ENCODE peak calls at places on chromosome 22, in four cellular contexts. F is H1, S is SK-N-SH, H is K562. Z is an unnamed sample.

GRCh38 chr22:36317658-36318271 is 64.8 kb downstream of the APOL1 start:
- DNase-seq in F (no peak), S (no peak), H (no peak), Z (no peak)

GRCh38 chr22:41302016-41302767 is 867 bp downstream of the ZC3H7B start:
- DNase-seq in F (no peak), S (peak), H (peak), Z (no peak)

GRCh38 chr22:47199261-47199948 is 437.0 kb downstream of the TBC1D22A start:
- DNase-seq in F (no peak), S (no peak), H (no peak), Z (no peak)

GRCh38 chr22:50250555-50251471 is at the start of gene HDAC10:
- DNase-seq in F (no peak), S (peak), H (peak), Z (peak)

GRCh38 chr22:35452351-35452781 is 52.4 kb downstream of the MCM5 start:
- DNase-seq in F (no peak), S (no peak), H (no peak), Z (no peak)

GRCh38 chr22:43750751-43751150 is 61.4 kb downstream of the EFCAB6 start:
- DNase-seq in F (no peak), S (no peak), H (no peak), Z (peak)

GRCh38 chr22:33519140-33519973 is 400.9 kb downstream of the LARGE1 start:
- DNase-seq in F (no peak), S (peak), H (peak), Z (peak)

GRCh38 chr22:42711895-42712837 is 8.5 kb downstream of the A4GALT start:
- DNase-seq in F (no peak), S (no peak), H (no peak), Z (no peak)

GRCh38 chr22:43884600-43885318 is 7.1 kb downstream of the PNPLA5 start:
- DNase-seq in F (no peak), S (peak), H (peak), Z (peak)

GRCh38 chr22:17945851-17946690 is 78.3 kb downstream of the MICAL3 start:
- DNase-seq in F (no peak), S (no peak), H (no peak), Z (no peak)

GRCh38 chr22:41482319-41482935 is 13.5 kb downstream of the ACO2 start:
- DNase-seq in F (no peak), S (no peak), H (no peak), Z (no peak)

GRCh38 chr22:21632237-21632895 is at the start of gene CCDC116:
- DNase-seq in F (no peak), S (peak), H (peak), Z (no peak)

GRCh38 chr22:47157093-47157420 is 394.6 kb downstream of the TBC1D22A start:
- DNase-seq in F (no peak), S (no peak), H (no peak), Z (no peak)

GRCh38 chr22:31681625-31682345 is 19.8 kb upstream of the PISD start:
- DNase-seq in F (no peak), S (no peak), H (no peak), Z (no peak)

GRCh38 chr22:43706151-43706550 is 106.0 kb downstream of the EFCAB6 start:
- DNase-seq in F (no peak), S (no peak), H (no peak), Z (no peak)

GRCh38 chr22:35328472-35328885 is 28.8 kb downstream of the TOM1 start:
- DNase-seq in F (no peak), S (no peak), H (no peak), Z (no peak)

GRCh38 chr22:29202231-29203192 is 3.2 kb upstream of the EMID1 start:
- DNase-seq in F (no peak), S (peak), H (peak), Z (peak)

GRCh38 chr22:17634696-17635095 is 3.9 kb upstream of the BCL2L13 start:
- DNase-seq in F (no peak), S (no peak), H (no peak), Z (no peak)

GRCh38 chr22:22937894-22938480 is 50.4 kb downstream of the IGLL5 start:
- DNase-seq in F (no peak), S (no peak), H (peak), Z (no peak)

GRCh38 chr22:22068657-22069056 is 86.1 kb upstream of the TOP3B start:
- DNase-seq in F (no peak), S (no peak), H (no peak), Z (no peak)

GRCh38 chr22:44660051-44660830 is 41.8 kb upstream of the PRR5 start:
- DNase-seq in F (no peak), S (peak), H (no peak), Z (no peak)

DNA sequence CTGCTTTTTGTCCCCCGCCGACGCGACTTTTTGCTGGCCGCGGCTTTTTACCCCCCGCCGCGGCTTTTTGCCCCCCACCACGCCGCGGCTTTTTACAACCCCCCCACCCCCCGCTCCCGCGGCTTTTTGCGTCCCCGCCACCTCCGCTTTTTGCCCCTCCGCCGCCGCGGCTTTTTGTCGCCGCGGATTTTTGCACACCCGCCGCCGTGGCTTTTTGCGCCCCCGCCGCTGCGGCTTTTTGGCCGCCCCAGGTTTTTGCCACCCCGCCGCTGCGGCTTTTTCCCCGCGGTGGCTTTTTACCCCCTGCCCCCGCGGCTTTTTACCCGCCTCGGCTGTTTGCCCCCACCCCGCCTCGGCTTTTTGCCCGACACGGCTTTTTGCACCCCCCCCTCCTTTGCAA is 205.5 kb downstream of the CCT8L2 start:
- DNase-seq in F (no peak), S (no peak), H (peak), Z (no peak)
- TF ChIP-seq NRF1 in F (no peak), S (no peak), H (no peak), Z (no peak)

GRCh38 chr22:25054943-25055511 is 102.5 kb downstream of the KIAA1671 start:
- DNase-seq in F (no peak), S (no peak), H (no peak), Z (no peak)

GRCh38 chr22:25060522-25061071 is 108.1 kb downstream of the KIAA1671 start:
- DNase-seq in F (no peak), S (no peak), H (peak), Z (no peak)

GRCh38 chr22:25061134-25061533 is 108.6 kb downstream of the KIAA1671 start:
- DNase-seq in F (no peak), S (no peak), H (no peak), Z (no peak)

GRCh38 chr22:25059438-25059837 is 106.9 kb downstream of the KIAA1671 start:
- DNase-seq in F (no peak), S (no peak), H (no peak), Z (no peak)

DNA sequence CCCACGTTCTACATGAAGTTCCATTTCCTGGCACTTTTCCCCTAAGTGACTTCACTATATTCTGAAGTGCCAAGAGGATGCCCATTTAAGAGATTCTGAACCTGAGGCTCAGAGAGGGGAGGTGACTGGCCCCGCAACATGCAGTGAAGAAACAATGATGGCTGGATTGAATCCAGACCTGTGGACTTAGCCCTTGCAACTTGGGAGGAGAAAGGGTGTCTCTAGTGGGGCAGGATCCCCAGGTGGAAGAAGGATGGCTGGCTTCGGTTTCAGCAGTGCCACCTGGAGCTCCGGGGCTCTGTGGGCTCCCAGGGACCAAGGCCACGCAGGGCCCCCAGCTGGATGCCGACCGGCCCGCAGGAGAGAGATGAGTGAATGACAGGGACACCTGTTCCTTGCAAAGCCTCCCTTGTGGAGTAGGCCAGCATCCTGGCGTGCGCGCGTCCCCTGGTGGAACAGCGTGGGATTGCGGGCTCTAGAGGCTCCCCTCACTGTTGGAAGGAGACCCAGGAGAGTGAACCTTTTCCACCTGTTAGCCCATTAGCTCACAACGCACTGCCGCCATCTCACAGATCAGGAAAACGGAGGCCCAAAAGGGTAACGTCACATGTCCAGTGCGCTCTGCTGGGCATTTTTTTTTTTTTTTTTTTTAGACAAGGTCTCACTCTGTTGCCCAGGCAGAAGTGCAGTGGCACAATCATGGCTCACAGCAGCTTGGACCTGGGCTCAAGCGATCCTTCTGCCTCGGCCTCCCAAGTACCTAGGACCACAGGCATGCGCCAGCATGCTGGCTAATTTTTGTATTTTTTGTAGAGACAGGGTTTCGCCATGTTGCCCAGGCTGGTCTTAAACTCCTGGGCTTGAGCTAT is 104.7 kb downstream of the KIAA1671 start:
- DNase-seq in F (peak), S (peak), H (peak), Z (no peak)
- TF ChIP-seq SIN3A in F (no peak), S (no peak), H (no peak), Z (no peak)

GRCh38 chr22:38267086-38267485 is 5.7 kb downstream of the TMEM184B start:
- DNase-seq in F (no peak), S (no peak), H (peak), Z (no peak)
- TF ChIP-seq NRF1 in F (no peak), S (no peak), H (no peak), Z (no peak)

GRCh38 chr22:26522592-26522991 is 10.3 kb upstream of the TFIP11 start:
- DNase-seq in F (no peak), S (no peak), H (no peak), Z (no peak)
- TF ChIP-seq SIN3A in F (no peak), S (no peak), H (no peak), Z (no peak)

Z was measured in GM12878.